ENCODE peak calls at places on chromosome 18, in seven cellular contexts. J is GM13977; C is activated naive CD8-positive, alpha-beta T cell treated with anti-CD3 and anti-CD28 coated beads for 36 hours; Y is non-pigmented ciliary epithelial cell; U is Kasumi-1; M is left colon; O is T1000. L is an unnamed sample.

GRCh38 chr18:23551978-23552377 is 34.3 kb downstream of the NPC1 start:
- DNase-seq in C (no peak), J (no peak), O (no peak), Y (no peak), M (no peak), U (no peak), L (no peak)

GRCh38 chr18:79395308-79395640 is 456 bp upstream of the NFATC1 start:
- DNase-seq in J (no peak), U (no peak), O (no peak), Y (no peak), C (peak), M (no peak), L (no peak)

GRCh38 chr18:77118256-77119090 is 14.1 kb downstream of the MBP start:
- DNase-seq in U (no peak), J (no peak), M (no peak), C (no peak), O (no peak), Y (no peak), L (no peak)

GRCh38 chr18:11860594-11861450 is 9.6 kb downstream of the CHMP1B start:
- DNase-seq in C (no peak), Y (no peak), O (no peak), J (no peak), U (peak), M (no peak), L (no peak)

GRCh38 chr18:43129946-43130523 is 14.6 kb upstream of the RIT2 start:
- DNase-seq in Y (no peak), J (no peak), O (no peak), C (no peak), M (no peak), U (no peak), L (no peak)

GRCh38 chr18:40849856-40850255 is 1105.2 kb upstream of the PIK3C3 start:
- DNase-seq in O (no peak), U (no peak), J (no peak), M (no peak), Y (no peak), C (no peak), L (no peak)

GRCh38 chr18:9066358-9066757 is 36.1 kb upstream of the NDUFV2 start:
- DNase-seq in U (no peak), C (no peak), M (no peak), Y (no peak), J (peak), O (no peak), L (no peak)

GRCh38 chr18:72738136-72738535 is 129.7 kb downstream of the NETO1 start:
- DNase-seq in M (no peak), U (no peak), J (no peak), O (no peak), Y (no peak), C (no peak), L (no peak)

GRCh38 chr18:35223797-35224196 is 17.0 kb upstream of the ZNF397 start:
- DNase-seq in J (no peak), C (no peak), M (no peak), Y (no peak), U (no peak), O (no peak), L (no peak)

GRCh38 chr18:57980573-57981348 is 63.3 kb upstream of the NEDD4L start:
- DNase-seq in J (no peak), M (no peak), U (no peak), C (no peak), O (no peak), Y (no peak), L (no peak)

GRCh38 chr18:77107218-77107815 is 25.3 kb downstream of the MBP start:
- DNase-seq in C (no peak), M (no peak), J (no peak), U (no peak), Y (no peak), O (no peak), L (no peak)

GRCh38 chr18:57249109-57249508 is 102.2 kb downstream of the BOD1L2 start:
- DNase-seq in Y (no peak), O (no peak), U (no peak), M (no peak), C (no peak), J (no peak), L (no peak)

GRCh38 chr18:5943514-5943913 is 48.2 kb upstream of the TMEM200C start:
- DNase-seq in O (no peak), M (no peak), Y (no peak), C (no peak), J (no peak), U (no peak), L (no peak)

L was measured in mucosa of gallbladder.